ENCODE peak calls at places on chromosomes 13 and 19, in six cellular contexts. T is HCT116, N is H1, Z is A549, B is K562, M is SK-N-SH. H is an unnamed sample.
A peak's percentile ranks its signal among the peaks of the same experiment; 100 is the strongest.

GRCh38 chr19:15357906-15358305 is 21.7 kb downstream of the AKAP8 start:
- DNase-seq in M (no peak), N (no peak), T (no peak), B (no peak), Z (no peak), H (no peak)

GRCh38 chr19:46374526-46375475 is 27.9 kb downstream of the PPP5C start:
- DNase-seq in B (no peak), Z (no peak), M (no peak), T (no peak), N (no peak), H (no peak)

GRCh38 chr13:28338202-28338601 is 156.7 kb downstream of the FLT1 start:
- DNase-seq in T (no peak), B (no peak), M (no peak), N (no peak), Z (no peak), H (peak; percentile 54)

GRCh38 chr13:49248433-49249002 is 793 bp downstream of the CDADC1 start:
- DNase-seq in B (no peak), M (peak; percentile 8), N (no peak), T (no peak), Z (peak; percentile 3), H (peak; percentile 50)

GRCh38 chr13:87122551-87122950 is 548.6 kb upstream of the SLITRK5 start:
- DNase-seq in N (no peak), Z (no peak), B (no peak), T (no peak), M (no peak), H (no peak)

GRCh38 chr19:8571006-8571411 is 6.2 kb downstream of the MYO1F start:
- DNase-seq in B (no peak), N (no peak), M (no peak), T (no peak), Z (peak; percentile 59), H (no peak)

GRCh38 chr13:109672545-109672944 is 113.8 kb downstream of the IRS2 start:
- DNase-seq in T (no peak), Z (no peak), M (no peak), B (no peak), N (no peak), H (no peak)

GRCh38 chr13:110559429-110559943 is 2.0 kb downstream of the RAB20 start:
- DNase-seq in M (no peak), T (no peak), Z (no peak), N (no peak), B (no peak), H (no peak)

GRCh38 chr13:43484432-43485225 is 302.1 kb downstream of the ENOX1 start:
- DNase-seq in M (no peak), B (no peak), Z (no peak), N (no peak), T (no peak), H (no peak)

GRCh38 chr19:48413879-48414623 is 20.6 kb downstream of the GRIN2D start:
- DNase-seq in B (no peak), Z (no peak), N (no peak), M (no peak), T (no peak), H (no peak)

GRCh38 chr13:24680258-24680920 is at the start of gene ATP12A:
- DNase-seq in Z (no peak), N (no peak), T (no peak), M (peak; percentile 59), B (no peak), H (no peak)

GRCh38 chr19:50695251-50696064 is 24.1 kb downstream of the SHANK1 start:
- DNase-seq in B (peak; percentile 74), M (peak; percentile 97), T (no peak), Z (no peak), N (no peak), H (no peak)

GRCh38 chr19:56829586-56829985 is 10.9 kb downstream of the PEG3 start:
- DNase-seq in Z (no peak), B (no peak), T (no peak), N (no peak), M (no peak), H (no peak)

GRCh38 chr19:46980756-46981155 is 38.9 kb upstream of the NPAS1 start:
- DNase-seq in Z (no peak), T (no peak), M (no peak), N (no peak), B (no peak), H (no peak)

GRCh38 chr13:41459754-41460111 is 2.4 kb downstream of the RGCC start:
- DNase-seq in B (no peak), Z (no peak), M (no peak), N (no peak), T (no peak), H (no peak)

GRCh38 chr19:16381756-16382401 is 57.3 kb downstream of the KLF2 start:
- DNase-seq in M (no peak), N (no peak), Z (no peak), T (no peak), B (no peak), H (no peak)

GRCh38 chr19:46907880-46908279 is 47.1 kb downstream of the ARHGAP35 start:
- DNase-seq in B (no peak), T (no peak), Z (no peak), N (no peak), M (no peak), H (no peak)

GRCh38 chr13:98370806-98371553 is 193.9 kb upstream of the RNF113B start:
- DNase-seq in B (no peak), N (no peak), Z (no peak), M (no peak), T (no peak), H (no peak)

DNA sequence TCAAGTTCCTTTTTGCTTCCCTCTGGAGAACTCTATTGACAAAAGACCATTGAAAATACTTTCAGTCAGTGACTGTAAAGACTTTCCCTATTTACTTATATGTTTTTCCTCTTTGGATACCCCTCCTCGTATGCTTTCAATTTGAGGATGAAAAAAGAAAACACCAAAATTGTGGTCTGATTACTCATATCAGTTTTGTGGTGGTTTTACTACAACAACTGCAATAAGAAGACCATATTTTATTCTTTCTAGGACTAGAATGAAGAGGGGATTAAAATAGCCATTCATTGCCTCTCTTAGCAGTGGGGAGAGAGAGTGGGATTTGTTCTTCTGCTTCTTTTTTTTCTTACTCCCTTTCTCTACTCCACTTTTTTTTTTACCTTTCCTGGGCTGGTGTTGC is 113.1 kb downstream of the ESD start:
- DNase-seq in Z (no peak), N (no peak), T (no peak), M (no peak), B (no peak), H (no peak)
- H3K27ac ChIP-seq in Z (peak overlapping the region; percentile 64), N (no peak overlapping the region), T (no peak overlapping the region), M (peak overlapping the region; percentile 17), B (no peak overlapping the region), H (no peak overlapping the region)

DNA sequence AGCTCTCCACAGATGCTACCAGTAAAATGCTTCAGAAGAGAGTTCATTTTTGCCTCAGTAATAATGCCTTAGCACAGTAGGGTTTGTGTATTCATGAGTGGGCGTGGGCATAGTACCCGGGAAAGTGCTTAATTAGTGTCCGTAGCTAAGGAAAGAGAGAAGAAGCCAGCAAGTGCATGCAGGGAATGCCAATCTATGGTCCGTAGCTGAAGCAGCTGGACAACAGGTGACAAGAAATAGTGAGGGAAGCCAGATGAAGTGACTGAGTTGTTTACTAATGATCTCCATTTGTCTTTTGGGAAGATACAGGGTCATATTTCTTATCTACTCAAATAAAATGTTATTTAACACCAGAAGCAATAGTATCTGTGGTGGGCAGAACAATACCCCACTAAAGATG is 395.2 kb upstream of the NBEA start:
- DNase-seq in M (no peak), B (no peak), Z (no peak), N (no peak), T (no peak), H (no peak)
- TF ChIP-seq MAX in M (no peak), B (no peak), Z (no peak), N (no peak), T (no peak), H (no peak)

GRCh38 chr19:55581145-55581827 is 638 bp upstream of the ZNF579 start:
- DNase-seq in B (peak; percentile 37), N (no peak), Z (no peak), M (no peak), T (no peak), H (no peak)
- TF ChIP-seq CTCF in B (no peak), N (no peak), Z (no peak), M (no peak), T (no peak), H (no peak)

GRCh38 chr19:38696733-38697055 is 47.6 kb downstream of the CAPN12 start:
- DNase-seq in Z (no peak), T (no peak), M (no peak), B (no peak), N (no peak), H (no peak)

GRCh38 chr19:38695832-38696732 is 48.2 kb downstream of the CAPN12 start:
- DNase-seq in T (no peak), Z (no peak), N (no peak), B (no peak), M (peak; percentile 74), H (no peak)

GRCh38 chr19:38697641-38698071 is 46.6 kb downstream of the CAPN12 start:
- DNase-seq in M (no peak), B (no peak), T (no peak), N (no peak), Z (no peak), H (no peak)

GRCh38 chr19:38698225-38699026 is 45.8 kb downstream of the CAPN12 start:
- DNase-seq in B (no peak), T (no peak), Z (no peak), M (no peak), N (no peak), H (no peak)

DNA sequence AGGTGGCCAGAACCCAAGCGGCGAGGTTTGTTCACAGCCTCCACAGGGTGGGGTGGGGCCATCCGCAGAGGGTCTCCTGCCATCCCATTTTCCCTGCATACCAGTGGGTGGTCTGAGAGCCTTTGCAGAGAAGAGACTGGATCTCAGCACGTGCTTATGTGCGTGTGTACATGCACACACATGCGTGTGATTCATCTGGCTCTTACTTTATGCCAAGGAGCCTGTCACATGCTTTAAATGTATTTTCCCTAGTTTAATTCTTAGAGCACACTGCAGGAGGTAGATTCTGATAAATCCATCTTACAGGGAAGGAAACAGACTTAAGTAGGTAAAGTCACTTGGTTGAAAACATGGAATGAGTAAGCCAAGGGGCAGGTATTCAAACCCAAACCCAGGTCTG is 47.1 kb downstream of the CAPN12 start:
- DNase-seq in M (no peak), T (no peak), B (no peak), N (no peak), Z (no peak), H (no peak)
- H3K27ac ChIP-seq in M (no peak overlapping the region), T (peak overlapping the region; percentile 13), B (no peak overlapping the region), N (no peak overlapping the region), Z (peak overlapping the region; percentile 93), H (no peak overlapping the region)

GRCh38 chr13:29852464-29853054 is 2.1 kb upstream of the UBL3 start:
- DNase-seq in N (no peak), Z (no peak), M (no peak), B (no peak), T (no peak), H (no peak)
- TF ChIP-seq MAX in N (no peak), Z (no peak), M (no peak), B (no peak), T (no peak), H (no peak)

GRCh38 chr13:94192576-94192975 is 286.9 kb downstream of the DCT start:
- DNase-seq in N (no peak), Z (no peak), T (no peak), B (no peak), M (no peak), H (no peak)
- TF ChIP-seq CTCF in N (peak; percentile 61), Z (peak; percentile 27), T (peak; percentile 3), B (no peak), M (peak; percentile 54), H (no peak)

GRCh38 chr19:41265376-41266153 is 1.4 kb downstream of the HNRNPUL1 start:
- DNase-seq in Z (peak; percentile 74), M (peak; percentile 27), N (no peak), B (peak; percentile 24), T (no peak), H (peak; percentile 34)
- H3K27ac ChIP-seq in Z (peak overlapping the region; percentile 96), M (peak overlapping the region; percentile 92), N (peak overlapping the region; percentile 99), B (peak overlapping the region; percentile 99), T (peak overlapping the region; percentile 100), H (peak overlapping the region; percentile 84)

GRCh38 chr13:113964251-113964995 is 9.5 kb downstream of the C13orf46 start:
- DNase-seq in M (no peak), T (no peak), N (no peak), Z (no peak), B (no peak), H (no peak)
- TF ChIP-seq MAX in M (no peak), T (no peak), N (no peak), Z (no peak), B (no peak), H (no peak)

H was measured in endothelial cell of umbilical vein.